ENCODE peak calls at places on chromosomes 11 and 22, in four cellular contexts. C is stimulated activated CD4-positive, alpha-beta T cell treated with anti-CD3 and anti-CD28 coated beads, Interleukin-12 subunit alpha, Interleukin-12 subunit beta, amount 100 ng/mL, for 4 hours; U is psoas muscle; L is H7. J is an unnamed sample.

GRCh38 chr22:50040717-50041116 is 17.4 kb downstream of the TTLL8 start:
- DNase-seq in C (no peak), U (no peak), L (peak), J (no peak)

GRCh38 chr11:82315093-82315492 is 418.6 kb downstream of the FAM181B start:
- DNase-seq in C (no peak), U (no peak), L (peak), J (no peak)

GRCh38 chr11:62921573-62922188 is 518 bp upstream of the CHRM1 start:
- DNase-seq in C (no peak), U (no peak), L (peak), J (peak)

GRCh38 chr11:95556342-95557151 is 233.0 kb downstream of the FAM76B start:
- DNase-seq in C (peak), U (no peak), L (peak), J (no peak)

GRCh38 chr11:55554169-55554568 is at the start of gene OR4C15:
- DNase-seq in C (no peak), U (no peak), L (no peak), J (no peak)

GRCh38 chr22:39715778-39716495 is 145.4 kb downstream of the CACNA1I start:
- DNase-seq in C (no peak), U (no peak), L (no peak), J (no peak)

GRCh38 chr11:122737951-122738693 is 82.6 kb downstream of the UBASH3B start:
- DNase-seq in C (no peak), U (no peak), L (no peak), J (peak)

GRCh38 chr11:61543606-61544306 is 35.2 kb downstream of the LRRC10B start:
- DNase-seq in C (no peak), U (no peak), L (no peak), J (peak)

GRCh38 chr11:433641-434040 is 8.2 kb downstream of the ANO9 start:
- DNase-seq in C (no peak), U (no peak), L (no peak), J (no peak)

GRCh38 chr11:16917941-16918340 is 96.3 kb downstream of the PLEKHA7 start:
- DNase-seq in C (no peak), U (no peak), L (no peak), J (peak)